ENCODE peak calls at places on chromosomes 6 and 20, in eight cellular contexts. One of them, this sample, is unnamed.

GRCh38 chr6:142478117-142478516 is 176.3 kb downstream of the ADGRG6 start:
- DNase-seq in transverse colon: no peak
- DNase-seq in stomach: no peak
- DNase-seq in sigmoid colon: no peak
- DNase-seq in tibial nerve: no peak
- DNase-seq in K562: no peak
- DNase-seq in SK-N-SH: no peak
- DNase-seq in ovary: no peak
- DNase-seq in this sample: no peak

GRCh38 chr20:10906830-10907229 is 233.0 kb upstream of the JAG1 start:
- DNase-seq in transverse colon: no peak
- DNase-seq in stomach: no peak
- DNase-seq in SK-N-SH: no peak
- DNase-seq in tibial nerve: no peak
- DNase-seq in K562: no peak
- DNase-seq in sigmoid colon: no peak
- DNase-seq in ovary: no peak
- DNase-seq in this sample: no peak

GRCh38 chr6:31114970-31115849 is 610 bp downstream of the PSORS1C1 start:
- DNase-seq in sigmoid colon: no peak
- DNase-seq in SK-N-SH: no peak
- DNase-seq in stomach: no peak
- DNase-seq in K562: no peak
- DNase-seq in transverse colon: no peak
- DNase-seq in ovary: no peak
- DNase-seq in tibial nerve: no peak
- DNase-seq in this sample: no peak

GRCh38 chr6:46953921-46954320 is 32.2 kb upstream of the ADGRF5 start:
- DNase-seq in K562: no peak
- DNase-seq in ovary: no peak
- DNase-seq in tibial nerve: no peak
- DNase-seq in SK-N-SH: no peak
- DNase-seq in transverse colon: no peak
- DNase-seq in sigmoid colon: no peak
- DNase-seq in stomach: no peak
- DNase-seq in this sample: no peak

GRCh38 chr6:152771061-152771687 is 20.6 kb downstream of the VIP start:
- DNase-seq in stomach: no peak
- DNase-seq in SK-N-SH: no peak
- DNase-seq in ovary: no peak
- DNase-seq in tibial nerve: no peak
- DNase-seq in transverse colon: no peak
- DNase-seq in K562: no peak
- DNase-seq in sigmoid colon: no peak
- DNase-seq in this sample: no peak

GRCh38 chr6:113671440-113671839 is 185.7 kb upstream of the MARCKS start:
- DNase-seq in sigmoid colon: no peak
- DNase-seq in ovary: no peak
- DNase-seq in tibial nerve: no peak
- DNase-seq in stomach: no peak
- DNase-seq in transverse colon: no peak
- DNase-seq in K562: no peak
- DNase-seq in SK-N-SH: no peak
- DNase-seq in this sample: no peak

GRCh38 chr6:138008791-138009190 is 98.4 kb downstream of the PERP start:
- DNase-seq in transverse colon: no peak
- DNase-seq in sigmoid colon: no peak
- DNase-seq in ovary: no peak
- DNase-seq in K562: no peak
- DNase-seq in SK-N-SH: no peak
- DNase-seq in tibial nerve: no peak
- DNase-seq in stomach: no peak
- DNase-seq in this sample: no peak

GRCh38 chr6:15897063-15897934 is 231.6 kb upstream of the MYLIP start:
- DNase-seq in ovary: peak
- DNase-seq in stomach: no peak
- DNase-seq in transverse colon: no peak
- DNase-seq in sigmoid colon: no peak
- DNase-seq in K562: no peak
- DNase-seq in SK-N-SH: no peak
- DNase-seq in tibial nerve: peak
- DNase-seq in this sample: no peak

GRCh38 chr6:98576811-98577210 is 257.6 kb upstream of the POU3F2 start:
- DNase-seq in sigmoid colon: no peak
- DNase-seq in stomach: no peak
- DNase-seq in tibial nerve: no peak
- DNase-seq in SK-N-SH: no peak
- DNase-seq in K562: no peak
- DNase-seq in ovary: no peak
- DNase-seq in transverse colon: no peak
- DNase-seq in this sample: no peak

GRCh38 chr6:72740135-72740534 is 118.3 kb downstream of the KCNQ5 start:
- DNase-seq in stomach: no peak
- DNase-seq in SK-N-SH: no peak
- DNase-seq in ovary: no peak
- DNase-seq in tibial nerve: no peak
- DNase-seq in transverse colon: no peak
- DNase-seq in K562: no peak
- DNase-seq in sigmoid colon: no peak
- DNase-seq in this sample: no peak

GRCh38 chr20:4090756-4091331 is 75.5 kb upstream of the RNF24 start:
- DNase-seq in tibial nerve: no peak
- DNase-seq in SK-N-SH: no peak
- DNase-seq in K562: peak
- DNase-seq in ovary: no peak
- DNase-seq in stomach: peak
- DNase-seq in sigmoid colon: no peak
- DNase-seq in transverse colon: no peak
- DNase-seq in this sample: no peak

GRCh38 chr6:22363166-22363965 is 66.5 kb upstream of the PRL start:
- DNase-seq in stomach: no peak
- DNase-seq in ovary: no peak
- DNase-seq in K562: no peak
- DNase-seq in sigmoid colon: no peak
- DNase-seq in SK-N-SH: no peak
- DNase-seq in transverse colon: no peak
- DNase-seq in tibial nerve: no peak
- DNase-seq in this sample: no peak

GRCh38 chr6:81002126-81002525 is 750.4 kb downstream of the TENT5A start:
- DNase-seq in tibial nerve: no peak
- DNase-seq in SK-N-SH: no peak
- DNase-seq in sigmoid colon: no peak
- DNase-seq in transverse colon: no peak
- DNase-seq in stomach: no peak
- DNase-seq in K562: no peak
- DNase-seq in ovary: no peak
- DNase-seq in this sample: no peak

GRCh38 chr6:70738028-70738427 is 70.3 kb downstream of the SMAP1 start:
- DNase-seq in SK-N-SH: no peak
- DNase-seq in ovary: no peak
- DNase-seq in K562: no peak
- DNase-seq in stomach: no peak
- DNase-seq in transverse colon: no peak
- DNase-seq in sigmoid colon: no peak
- DNase-seq in tibial nerve: no peak
- DNase-seq in this sample: no peak

GRCh38 chr20:51042657-51043247 is 19.8 kb upstream of the KCNG1 start:
- DNase-seq in tibial nerve: no peak
- DNase-seq in ovary: no peak
- DNase-seq in K562: no peak
- DNase-seq in SK-N-SH: no peak
- DNase-seq in sigmoid colon: no peak
- DNase-seq in stomach: no peak
- DNase-seq in transverse colon: no peak
- DNase-seq in this sample: no peak

GRCh38 chr6:3749991-3750323 is 1.6 kb downstream of the PXDC1 start:
- DNase-seq in K562: peak
- DNase-seq in SK-N-SH: no peak
- DNase-seq in transverse colon: peak
- DNase-seq in sigmoid colon: peak
- DNase-seq in stomach: peak
- DNase-seq in ovary: peak
- DNase-seq in tibial nerve: peak
- DNase-seq in this sample: no peak

GRCh38 chr6:2973656-2974055 is 2.3 kb upstream of the SERPINB6 start:
- DNase-seq in tibial nerve: no peak
- DNase-seq in ovary: no peak
- DNase-seq in sigmoid colon: no peak
- DNase-seq in transverse colon: no peak
- DNase-seq in K562: peak
- DNase-seq in SK-N-SH: no peak
- DNase-seq in stomach: no peak
- DNase-seq in this sample: no peak

GRCh38 chr6:70303034-70303525 is at the start of gene COL9A1:
- DNase-seq in K562: no peak
- DNase-seq in sigmoid colon: no peak
- DNase-seq in stomach: no peak
- DNase-seq in transverse colon: no peak
- DNase-seq in tibial nerve: no peak
- DNase-seq in ovary: no peak
- DNase-seq in SK-N-SH: no peak
- DNase-seq in this sample: no peak

GRCh38 chr20:61927193-61927825 is 138.4 kb downstream of the TAF4 start:
- DNase-seq in stomach: no peak
- DNase-seq in ovary: no peak
- DNase-seq in sigmoid colon: no peak
- DNase-seq in transverse colon: no peak
- DNase-seq in K562: no peak
- DNase-seq in SK-N-SH: no peak
- DNase-seq in tibial nerve: no peak
- DNase-seq in this sample: no peak
- TF ChIP-seq EP300 in stomach: no peak
- TF ChIP-seq EP300 in ovary: no peak
- TF ChIP-seq EP300 in sigmoid colon: no peak
- TF ChIP-seq EP300 in transverse colon: no peak
- TF ChIP-seq EP300 in K562: no peak
- TF ChIP-seq EP300 in SK-N-SH: no peak
- TF ChIP-seq EP300 in tibial nerve: no peak
- TF ChIP-seq EP300 in this sample: no peak

GRCh38 chr6:91812596-91813274 is 1225.9 kb upstream of the MAP3K7 start:
- DNase-seq in stomach: no peak
- DNase-seq in K562: no peak
- DNase-seq in transverse colon: no peak
- DNase-seq in sigmoid colon: no peak
- DNase-seq in SK-N-SH: no peak
- DNase-seq in ovary: no peak
- DNase-seq in tibial nerve: no peak
- DNase-seq in this sample: no peak

GRCh38 chr6:91816335-91816734 is 1229.5 kb upstream of the MAP3K7 start:
- DNase-seq in SK-N-SH: no peak
- DNase-seq in sigmoid colon: no peak
- DNase-seq in tibial nerve: no peak
- DNase-seq in K562: no peak
- DNase-seq in transverse colon: no peak
- DNase-seq in ovary: no peak
- DNase-seq in stomach: no peak
- DNase-seq in this sample: no peak
- H3K27ac ChIP-seq in SK-N-SH: no peak
- H3K27ac ChIP-seq in sigmoid colon: no peak
- H3K27ac ChIP-seq in tibial nerve: no peak
- H3K27ac ChIP-seq in K562: no peak
- H3K27ac ChIP-seq in transverse colon: no peak
- H3K27ac ChIP-seq in ovary: no peak
- H3K27ac ChIP-seq in stomach: no peak
- H3K27ac ChIP-seq in this sample: no peak

GRCh38 chr6:53461041-53461656 is 83.8 kb downstream of the GCLC start:
- DNase-seq in sigmoid colon: no peak
- DNase-seq in ovary: no peak
- DNase-seq in stomach: no peak
- DNase-seq in K562: no peak
- DNase-seq in SK-N-SH: no peak
- DNase-seq in transverse colon: no peak
- DNase-seq in tibial nerve: no peak
- DNase-seq in this sample: no peak
- TF ChIP-seq EP300 in sigmoid colon: no peak
- TF ChIP-seq EP300 in ovary: no peak
- TF ChIP-seq EP300 in stomach: no peak
- TF ChIP-seq EP300 in K562: no peak
- TF ChIP-seq EP300 in SK-N-SH: no peak
- TF ChIP-seq EP300 in transverse colon: no peak
- TF ChIP-seq EP300 in tibial nerve: no peak
- TF ChIP-seq EP300 in this sample: no peak

DNA sequence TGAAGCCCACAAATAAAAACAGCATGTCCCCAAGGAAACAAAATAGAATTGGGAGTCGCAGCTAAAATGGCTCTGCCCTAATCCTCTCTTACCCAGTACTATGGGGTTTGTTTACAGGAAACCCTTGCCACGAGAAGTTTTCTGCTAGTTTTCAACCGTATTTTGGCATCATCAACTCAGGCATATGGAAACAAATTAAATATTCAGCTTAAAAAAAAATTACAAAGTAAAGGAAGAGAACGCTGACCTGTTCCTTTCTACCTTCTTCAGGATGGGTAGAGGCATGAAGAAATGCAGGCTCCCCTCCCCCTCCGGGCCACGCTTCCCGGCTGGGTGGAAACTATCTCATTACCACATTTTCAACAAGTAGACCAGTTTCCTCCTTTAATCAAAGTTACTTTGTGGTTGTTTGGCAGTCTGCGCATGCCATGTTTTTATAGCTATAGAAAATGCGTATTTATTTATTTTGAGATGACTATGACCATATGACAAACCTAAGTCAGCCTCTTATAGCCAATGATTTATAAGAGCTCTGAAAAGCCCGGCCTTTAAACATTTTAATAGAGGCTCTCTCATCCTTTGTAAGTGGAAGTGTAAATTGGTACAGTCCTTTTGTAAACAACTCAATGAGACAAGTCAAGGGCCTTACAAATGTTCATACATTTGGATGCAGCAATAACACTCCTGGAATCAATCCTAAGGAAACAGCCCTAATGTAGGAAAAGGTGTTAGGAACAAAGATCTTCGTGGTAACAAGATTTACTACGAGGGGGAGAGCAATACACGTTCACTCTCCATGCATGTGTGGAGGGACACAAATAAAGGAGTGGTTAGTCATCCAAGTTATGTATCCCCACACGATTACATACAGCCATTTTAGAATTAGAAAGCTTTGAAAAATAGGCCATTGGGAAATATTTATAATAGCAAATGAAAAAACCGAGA is 16.1 kb upstream of the ZNF217 start:
- DNase-seq in stomach: peak
- DNase-seq in tibial nerve: no peak
- DNase-seq in SK-N-SH: no peak
- DNase-seq in sigmoid colon: peak
- DNase-seq in transverse colon: peak
- DNase-seq in ovary: peak
- DNase-seq in K562: peak
- DNase-seq in this sample: no peak
- H3K27ac ChIP-seq in stomach: peak
- H3K27ac ChIP-seq in tibial nerve: peak
- H3K27ac ChIP-seq in SK-N-SH: peak
- H3K27ac ChIP-seq in sigmoid colon: peak
- H3K27ac ChIP-seq in transverse colon: peak
- H3K27ac ChIP-seq in ovary: no peak
- H3K27ac ChIP-seq in K562: peak
- H3K27ac ChIP-seq in this sample: no peak